ENCODE peak calls at places on chromosome 6, in seven cellular contexts. A, Z, U, S, N, O and I are unnamed samples.
A peak's percentile ranks its signal among the peaks of the same experiment; 100 is the strongest.

GRCh38 chr6:87483929-87484328 is 11.2 kb downstream of the SLC35A1 start:
- DNase-seq in N (peak; percentile 38), O (no peak), Z (no peak), A (no peak), S (peak; percentile 12), U (no peak), I (no peak)

GRCh38 chr6:166245148-166245547 is 63.0 kb downstream of the PRR18 start:
- DNase-seq in U (no peak), Z (no peak), A (no peak), S (no peak), O (no peak), N (no peak), I (no peak)

GRCh38 chr6:69719602-69720193 is 77.1 kb downstream of the LMBRD1 start:
- DNase-seq in N (peak; percentile 13), A (peak; percentile 2), O (no peak), Z (no peak), S (peak; percentile 22), U (no peak), I (no peak)

GRCh38 chr6:87155920-87156600 is 695 bp downstream of the ZNF292 start:
- DNase-seq in A (peak; percentile 3), S (peak; percentile 60), O (peak; percentile 36), N (peak; percentile 59), Z (peak; percentile 85), U (peak; percentile 58), I (peak; percentile 73)

GRCh38 chr6:40661726-40662125 is 74.6 kb upstream of the LRFN2 start:
- DNase-seq in O (no peak), A (no peak), N (no peak), U (no peak), S (no peak), Z (no peak), I (no peak)

GRCh38 chr6:142478117-142478516 is 176.3 kb downstream of the ADGRG6 start:
- DNase-seq in Z (no peak), S (no peak), O (no peak), A (no peak), U (no peak), N (peak; percentile 23), I (no peak)

GRCh38 chr6:167229586-167229985 is 61.5 kb upstream of the UNC93A start:
- DNase-seq in A (no peak), S (no peak), N (no peak), O (no peak), Z (no peak), U (no peak), I (no peak)

GRCh38 chr6:24709014-24709711 is 9.8 kb downstream of the C6orf62 start:
- DNase-seq in N (no peak), S (no peak), A (no peak), O (no peak), Z (no peak), U (no peak), I (no peak)

GRCh38 chr6:90484903-90485302 is 102.0 kb downstream of the MAP3K7 start:
- DNase-seq in O (no peak), A (no peak), Z (no peak), U (no peak), N (no peak), S (no peak), I (no peak)

GRCh38 chr6:82000551-82000950 is 247.0 kb downstream of the IBTK start:
- DNase-seq in A (no peak), U (no peak), S (no peak), O (no peak), Z (no peak), N (no peak), I (no peak)

GRCh38 chr6:11139051-11139960 is 27.8 kb upstream of the ERVFRD-1 start:
- DNase-seq in A (no peak), N (no peak), Z (no peak), O (no peak), U (no peak), S (no peak), I (no peak)

GRCh38 chr6:1424306-1424927 is 35.0 kb downstream of the FOXF2 start:
- DNase-seq in A (peak; percentile 63), S (peak; percentile 34), U (peak; percentile 51), Z (no peak), N (peak; percentile 57), O (no peak), I (peak; percentile 75)

GRCh38 chr6:162377735-162378134 is 349.8 kb downstream of the PRKN start:
- DNase-seq in S (no peak), A (no peak), N (no peak), Z (no peak), O (no peak), U (no peak), I (no peak)

GRCh38 chr6:113530769-113531168 is 326.4 kb upstream of the MARCKS start:
- DNase-seq in N (peak; percentile 4), A (no peak), O (no peak), U (no peak), S (no peak), Z (no peak), I (no peak)

GRCh38 chr6:49915035-49915434 is 48.7 kb upstream of the CRISP1 start:
- DNase-seq in O (no peak), U (no peak), S (peak; percentile 26), Z (no peak), A (no peak), N (no peak), I (no peak)
- TF ChIP-seq EP300 in O (no peak), U (no peak), S (no peak), Z (no peak), A (no peak), N (no peak), I (no peak)

GRCh38 chr6:74581681-74582080 is 624.2 kb downstream of the COL12A1 start:
- DNase-seq in A (no peak), U (no peak), N (no peak), S (no peak), O (no peak), Z (peak; percentile 2), I (no peak)
- TF ChIP-seq EP300 in A (no peak), U (no peak), N (no peak), S (no peak), O (no peak), Z (no peak), I (no peak)

DNA sequence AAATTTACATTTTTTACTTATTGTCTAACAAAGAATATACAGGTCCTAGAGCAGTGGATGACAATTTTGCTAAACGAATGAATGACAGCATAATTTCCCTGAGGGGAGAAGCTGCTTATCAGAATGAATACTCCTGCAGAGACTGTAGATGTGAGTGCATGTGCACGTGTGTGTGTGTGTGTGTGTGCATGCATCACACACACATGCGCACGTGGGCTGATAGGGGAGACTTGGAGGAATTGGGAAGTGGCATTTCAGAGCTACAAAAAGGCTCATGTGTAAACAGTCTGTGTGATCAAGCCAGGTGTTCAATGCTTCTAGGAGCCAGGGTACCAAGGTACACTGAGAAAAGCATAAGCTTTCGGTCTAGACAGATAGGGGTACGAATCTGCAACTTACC is 93.5 kb upstream of the SASH1 start:
- DNase-seq in S (no peak), U (no peak), Z (no peak), O (no peak), A (no peak), N (no peak), I (no peak)
- TF ChIP-seq EP300 in S (no peak), U (no peak), Z (no peak), O (no peak), A (no peak), N (no peak), I (no peak)

GRCh38 chr6:150001295-150001990 is 23.9 kb downstream of the RAET1L start:
- DNase-seq in Z (no peak), O (no peak), U (no peak), A (no peak), S (no peak), N (no peak), I (no peak)
- TF ChIP-seq EP300 in Z (no peak), O (no peak), U (no peak), A (no peak), S (no peak), N (no peak), I (no peak)

GRCh38 chr6:96657344-96657743 is 94.4 kb downstream of the FHL5 start:
- DNase-seq in A (no peak), N (no peak), U (no peak), O (no peak), S (no peak), Z (peak; percentile 13), I (no peak)

GRCh38 chr6:96659084-96659845 is 96.3 kb downstream of the FHL5 start:
- DNase-seq in Z (no peak), A (no peak), N (no peak), O (no peak), S (no peak), U (no peak), I (no peak)
- TF ChIP-seq EP300 in Z (no peak), A (no peak), N (no peak), O (no peak), S (no peak), U (no peak), I (no peak)

GRCh38 chr6:140988780-140989179 is 1143.9 kb upstream of the GJE1 start:
- DNase-seq in S (no peak), Z (no peak), N (no peak), U (no peak), A (no peak), O (no peak), I (no peak)
- TF ChIP-seq EP300 in S (no peak), Z (no peak), N (no peak), U (no peak), A (no peak), O (no peak), I (no peak)

DNA sequence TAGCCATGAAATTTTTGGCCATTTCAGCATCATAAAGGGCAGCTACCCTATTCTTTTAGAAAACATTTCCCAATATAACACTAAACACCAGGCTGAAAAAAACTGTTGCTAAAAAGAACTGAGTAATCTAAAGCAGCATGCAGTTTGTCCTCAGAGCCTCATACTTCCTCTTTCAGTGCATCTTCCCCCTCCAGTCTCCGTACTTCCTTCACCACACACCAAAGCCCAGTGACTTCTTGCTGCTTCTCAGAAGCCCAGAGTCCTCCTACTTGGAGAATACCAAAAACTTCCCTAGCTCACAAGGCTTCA is 5.7 kb upstream of the IFNGR1 start:
- DNase-seq in N (no peak), A (no peak), U (no peak), S (no peak), Z (no peak), O (no peak), I (no peak)
- TF ChIP-seq EP300 in N (no peak), A (no peak), U (no peak), S (no peak), Z (no peak), O (no peak), I (no peak)

GRCh38 chr6:137056121-137056880 is 11.5 kb upstream of the IL20RA start:
- DNase-seq in S (no peak), U (no peak), O (no peak), Z (no peak), N (no peak), A (no peak), I (no peak)
- TF ChIP-seq EP300 in S (no peak), U (no peak), O (no peak), Z (no peak), N (no peak), A (no peak), I (no peak)